ENCODE peak calls at places on chromosomes 6 and 20, in nine cellular contexts. W is CD8-positive, alpha-beta T cell; Z is lower lobe of right lung; C is AG04450; P is pancreas; A is right lobe of liver; F is uterus; R is hepatocyte; T is Peyer's patch. H is an unnamed sample.

GRCh38 chr6:38973178-38974057 is 75.2 kb upstream of the GLP1R start:
- DNase-seq in W (no peak), Z (no peak), C (peak), P (no peak), A (no peak), F (no peak), R (peak), T (no peak), H (peak)

GRCh38 chr6:50720623-50721022 is 7.3 kb downstream of the TFAP2D start:
- DNase-seq in W (no peak), Z (no peak), C (no peak), P (no peak), A (no peak), F (no peak), R (peak), T (no peak), H (peak)

GRCh38 chr6:136696238-136696637 is 96.0 kb downstream of the MAP3K5 start:
- DNase-seq in W (no peak), Z (no peak), C (no peak), P (no peak), A (no peak), F (peak), R (peak), T (no peak), H (no peak)

GRCh38 chr20:40749985-40750506 is 61.0 kb upstream of the MAFB start:
- DNase-seq in W (no peak), Z (no peak), C (no peak), P (no peak), A (no peak), F (no peak), R (no peak), T (no peak), H (no peak)

GRCh38 chr20:18224968-18225568 is 63.3 kb upstream of the ZNF133 start:
- DNase-seq in W (no peak), Z (no peak), C (peak), P (peak), A (no peak), F (no peak), R (peak), T (no peak), H (peak)

GRCh38 chr6:22320750-22321149 is 23.9 kb upstream of the PRL start:
- DNase-seq in W (no peak), Z (no peak), C (peak), P (no peak), A (no peak), F (no peak), R (peak), T (no peak), H (peak)

GRCh38 chr20:1807394-1807793 is 87.8 kb upstream of the SIRPA start:
- DNase-seq in W (no peak), Z (no peak), C (no peak), P (no peak), A (no peak), F (no peak), R (no peak), T (no peak), H (no peak)

GRCh38 chr6:13992417-13993055 is 67.8 kb downstream of the RNF182 start:
- DNase-seq in W (no peak), Z (no peak), C (peak), P (no peak), A (no peak), F (no peak), R (no peak), T (no peak), H (peak)

GRCh38 chr6:137799950-137800568 is 67.0 kb upstream of the TNFAIP3 start:
- DNase-seq in W (peak), Z (no peak), C (no peak), P (no peak), A (peak), F (no peak), R (peak), T (peak), H (peak)

GRCh38 chr6:52826513-52826912 is 14.1 kb downstream of the GSTA5 start:
- DNase-seq in W (no peak), Z (no peak), C (no peak), P (no peak), A (no peak), F (no peak), R (no peak), T (no peak), H (no peak)

GRCh38 chr20:44720617-44720993 is 5.4 kb downstream of the CCN5 start:
- DNase-seq in W (no peak), Z (peak), C (no peak), P (no peak), A (no peak), F (no peak), R (no peak), T (no peak), H (peak)

GRCh38 chr20:48687097-48687800 is 140.6 kb downstream of the PREX1 start:
- DNase-seq in W (no peak), Z (no peak), C (no peak), P (no peak), A (no peak), F (no peak), R (no peak), T (no peak), H (no peak)

GRCh38 chr6:143007626-143008025 is 53.1 kb upstream of the AIG1 start:
- DNase-seq in W (no peak), Z (no peak), C (no peak), P (no peak), A (no peak), F (no peak), R (no peak), T (no peak), H (no peak)

GRCh38 chr6:71349976-71350615 is 61.5 kb downstream of the OGFRL1 start:
- DNase-seq in W (no peak), Z (no peak), C (no peak), P (no peak), A (peak), F (peak), R (no peak), T (no peak), H (no peak)

GRCh38 chr6:161922631-161923119 is 648.8 kb upstream of the AGPAT4 start:
- DNase-seq in W (no peak), Z (no peak), C (peak), P (peak), A (peak), F (no peak), R (peak), T (peak), H (peak)

GRCh38 chr6:124795879-124796838 is 166.1 kb upstream of the RNF217 start:
- DNase-seq in W (no peak), Z (no peak), C (no peak), P (no peak), A (no peak), F (no peak), R (peak), T (no peak), H (peak)

GRCh38 chr6:33702345-33702977 is 9.0 kb downstream of the UQCC2 start:
- DNase-seq in W (no peak), Z (peak), C (peak), P (no peak), A (no peak), F (no peak), R (peak), T (peak), H (no peak)

GRCh38 chr6:147131728-147132127 is 72.5 kb upstream of the STXBP5 start:
- DNase-seq in W (no peak), Z (no peak), C (no peak), P (no peak), A (no peak), F (no peak), R (peak), T (no peak), H (no peak)

GRCh38 chr6:21742238-21742660 is 148.7 kb downstream of the SOX4 start:
- DNase-seq in W (no peak), Z (no peak), C (peak), P (no peak), A (no peak), F (no peak), R (peak), T (no peak), H (peak)

GRCh38 chr20:47689726-47690125 is 95.6 kb downstream of the SULF2 start:
- DNase-seq in W (no peak), Z (no peak), C (no peak), P (no peak), A (no peak), F (no peak), R (no peak), T (no peak), H (no peak)

GRCh38 chr6:50128420-50129005 is 78.8 kb upstream of the DEFB112 start:
- DNase-seq in W (no peak), Z (no peak), C (no peak), P (no peak), A (no peak), F (no peak), R (peak), T (no peak), H (no peak)

GRCh38 chr6:129567374-129567773 is 142.6 kb downstream of the ARHGAP18 start:
- DNase-seq in W (no peak), Z (no peak), C (no peak), P (no peak), A (no peak), F (no peak), R (peak), T (no peak), H (peak)

GRCh38 chr6:3340891-3341290 is 82.1 kb downstream of the PSMG4 start:
- DNase-seq in W (no peak), Z (no peak), C (no peak), P (no peak), A (no peak), F (no peak), R (no peak), T (no peak), H (no peak)

GRCh38 chr6:72466971-72467566 is 154.8 kb upstream of the KCNQ5 start:
- DNase-seq in W (no peak), Z (no peak), C (no peak), P (no peak), A (no peak), F (no peak), R (no peak), T (no peak), H (no peak)

GRCh38 chr6:166308769-166309589 is 787 bp upstream of the PRR18 start:
- DNase-seq in W (no peak), Z (no peak), C (no peak), P (no peak), A (peak), F (no peak), R (no peak), T (no peak), H (no peak)

GRCh38 chr6:159117031-159117430 is 52.2 kb upstream of the FNDC1 start:
- DNase-seq in W (no peak), Z (no peak), C (no peak), P (no peak), A (no peak), F (no peak), R (no peak), T (no peak), H (no peak)

GRCh38 chr6:55918639-55919038 is 43.2 kb upstream of the BMP5 start:
- DNase-seq in W (no peak), Z (no peak), C (no peak), P (no peak), A (no peak), F (no peak), R (no peak), T (no peak), H (peak)

GRCh38 chr6:27592481-27593199 is 119.7 kb upstream of the ZNF184 start:
- DNase-seq in W (no peak), Z (no peak), C (peak), P (no peak), A (no peak), F (no peak), R (peak), T (no peak), H (no peak)

GRCh38 chr6:30396833-30397479 is 52.0 kb downstream of the RPP21 start:
- DNase-seq in W (peak), Z (peak), C (peak), P (peak), A (peak), F (peak), R (peak), T (peak), H (peak)

GRCh38 chr6:119170427-119171407 is 92.3 kb upstream of the FAM184A start:
- DNase-seq in W (no peak), Z (no peak), C (no peak), P (no peak), A (no peak), F (no peak), R (no peak), T (no peak), H (no peak)

GRCh38 chr20:63226020-63226943 is 9.4 kb upstream of the BIRC7 start:
- DNase-seq in W (no peak), Z (no peak), C (no peak), P (no peak), A (no peak), F (no peak), R (no peak), T (no peak), H (no peak)

GRCh38 chr20:38338849-38339520 is 7.3 kb upstream of the LBP start:
- DNase-seq in W (no peak), Z (no peak), C (no peak), P (no peak), A (peak), F (no peak), R (peak), T (peak), H (peak)

GRCh38 chr6:110813813-110814487 is 1.3 kb downstream of the CDK19 start:
- DNase-seq in W (no peak), Z (no peak), C (no peak), P (no peak), A (no peak), F (no peak), R (peak), T (no peak), H (peak)

GRCh38 chr20:25859649-25860530 is 163.2 kb upstream of the ZNF337 start:
- DNase-seq in W (peak), Z (peak), C (no peak), P (peak), A (peak), F (peak), R (peak), T (peak), H (peak)

GRCh38 chr6:125577263-125577662 is 172.2 kb upstream of the HEY2 start:
- DNase-seq in W (no peak), Z (no peak), C (no peak), P (no peak), A (no peak), F (no peak), R (no peak), T (no peak), H (no peak)

GRCh38 chr6:32984639-32985389 is 16.4 kb downstream of the BRD2 start:
- DNase-seq in W (peak), Z (peak), C (peak), P (peak), A (peak), F (peak), R (peak), T (peak), H (peak)

GRCh38 chr20:49151437-49151836 is 36.7 kb downstream of the STAU1 start:
- DNase-seq in W (no peak), Z (no peak), C (no peak), P (no peak), A (no peak), F (no peak), R (no peak), T (no peak), H (no peak)

GRCh38 chr20:20489054-20489453 is 121.2 kb downstream of the INSM1 start:
- DNase-seq in W (no peak), Z (no peak), C (no peak), P (no peak), A (no peak), F (no peak), R (no peak), T (no peak), H (no peak)

DNA sequence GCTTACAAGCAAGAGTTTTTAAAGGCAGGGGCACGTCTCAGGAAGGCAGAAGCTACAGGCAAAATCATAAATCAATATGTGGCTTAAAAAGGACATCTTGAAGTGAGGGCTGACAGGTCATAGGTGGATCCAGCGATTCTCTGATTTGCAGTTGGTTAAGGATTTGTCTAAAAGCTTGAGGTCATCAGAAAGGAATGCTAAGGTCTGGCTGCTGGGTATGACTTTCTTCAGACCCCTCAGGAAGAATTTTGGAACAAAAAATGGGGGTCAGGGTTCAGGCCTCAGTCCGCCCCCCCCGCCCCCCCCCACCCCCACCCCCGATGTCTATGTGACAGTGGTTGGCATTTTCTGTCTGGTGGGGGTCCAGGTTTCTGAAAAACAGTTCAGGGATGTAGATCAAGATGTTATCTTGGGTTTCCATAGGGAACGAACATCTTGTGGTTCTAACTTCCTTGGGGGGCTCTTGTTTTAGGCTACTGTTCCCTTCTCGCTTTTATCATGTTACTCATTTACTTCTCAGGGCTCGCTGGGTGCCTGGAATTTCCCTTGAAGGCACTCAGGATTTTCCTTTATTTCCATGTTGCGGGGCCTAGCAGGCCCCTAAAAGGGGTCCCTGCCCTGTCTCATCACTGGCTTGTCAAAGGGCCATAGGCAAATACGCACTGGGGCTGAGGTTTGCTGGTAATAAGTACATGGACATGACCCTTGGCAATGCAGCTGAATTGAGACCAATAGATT is 262.1 kb downstream of the CDH4 start:
- DNase-seq in W (no peak), Z (no peak), C (no peak), P (no peak), A (no peak), F (no peak), R (no peak), T (no peak), H (no peak)
- H3K27ac ChIP-seq in W (no peak), Z (no peak), C (no peak), P (no peak), A (no peak), F (no peak), R (no peak), T (no peak), H (no peak)

DNA sequence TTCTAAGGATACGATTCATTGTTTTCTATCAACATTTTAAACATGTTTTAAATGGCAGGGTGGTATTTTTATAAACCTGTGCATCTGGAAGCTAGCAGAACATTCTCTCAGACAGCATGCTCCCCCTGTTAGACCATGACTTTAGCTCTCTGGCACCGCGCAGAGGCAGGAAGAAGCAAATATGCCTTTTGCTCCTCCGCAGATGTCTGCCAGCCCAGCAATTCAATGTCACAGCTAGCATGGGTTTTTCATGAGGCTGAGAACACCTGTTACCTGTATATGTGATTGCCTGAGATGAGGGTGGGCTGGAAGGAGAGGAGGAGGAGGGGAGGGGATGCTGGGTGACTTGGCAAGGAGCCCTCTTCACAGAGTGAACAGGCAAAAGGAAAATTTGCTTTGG is 6.7 kb downstream of the MTCH1 start:
- DNase-seq in W (no peak), Z (no peak), C (no peak), P (peak), A (peak), F (peak), R (peak), T (peak), H (no peak)
- TF ChIP-seq CTCF in W (peak), Z (peak), C (peak), P (no peak), A (peak), F (peak), R (peak), T (no peak), H (no peak)

GRCh38 chr6:48110436-48111142 is 408 bp downstream of the PTCHD4 start:
- DNase-seq in W (no peak), Z (no peak), C (no peak), P (no peak), A (no peak), F (no peak), R (no peak), T (no peak), H (no peak)
- H3K27ac ChIP-seq in W (no peak), Z (no peak), C (peak), P (no peak), A (no peak), F (peak), R (peak), T (no peak), H (peak)

GRCh38 chr6:89032599-89032998 is 48.0 kb upstream of the PNRC1 start:
- DNase-seq in W (no peak), Z (no peak), C (no peak), P (no peak), A (no peak), F (no peak), R (no peak), T (no peak), H (no peak)
- TF ChIP-seq CTCF in W (no peak), Z (no peak), C (peak), P (no peak), A (no peak), F (no peak), R (no peak), T (no peak), H (no peak)

GRCh38 chr6:46626976-46627375 is 25.6 kb downstream of the CYP39A1 start:
- DNase-seq in W (no peak), Z (no peak), C (no peak), P (no peak), A (no peak), F (no peak), R (no peak), T (no peak), H (no peak)

GRCh38 chr6:46629698-46630097 is 22.9 kb downstream of the CYP39A1 start:
- DNase-seq in W (no peak), Z (no peak), C (no peak), P (no peak), A (no peak), F (no peak), R (no peak), T (no peak), H (no peak)

GRCh38 chr6:46628498-46628897 is 24.1 kb downstream of the CYP39A1 start:
- DNase-seq in W (no peak), Z (no peak), C (no peak), P (no peak), A (no peak), F (no peak), R (no peak), T (no peak), H (no peak)

GRCh38 chr6:46628976-46629375 is 23.6 kb downstream of the CYP39A1 start:
- DNase-seq in W (no peak), Z (no peak), C (no peak), P (no peak), A (no peak), F (no peak), R (no peak), T (no peak), H (no peak)

GRCh38 chr6:46626228-46626909 is 26.2 kb downstream of the CYP39A1 start:
- DNase-seq in W (no peak), Z (no peak), C (no peak), P (no peak), A (no peak), F (no peak), R (peak), T (no peak), H (peak)
- H3K27ac ChIP-seq in W (no peak), Z (no peak), C (no peak), P (no peak), A (no peak), F (no peak), R (no peak), T (no peak), H (no peak)

GRCh38 chr6:69732640-69733039 is 64.2 kb downstream of the LMBRD1 start:
- DNase-seq in W (no peak), Z (no peak), C (no peak), P (no peak), A (no peak), F (no peak), R (peak), T (no peak), H (peak)

GRCh38 chr6:69735029-69735428 is 61.8 kb downstream of the LMBRD1 start:
- DNase-seq in W (no peak), Z (no peak), C (no peak), P (no peak), A (no peak), F (no peak), R (no peak), T (no peak), H (no peak)

GRCh38 chr6:69732045-69732444 is 64.8 kb downstream of the LMBRD1 start:
- DNase-seq in W (no peak), Z (no peak), C (no peak), P (no peak), A (no peak), F (no peak), R (no peak), T (no peak), H (no peak)

GRCh38 chr6:69729870-69730449 is 66.8 kb downstream of the LMBRD1 start:
- DNase-seq in W (no peak), Z (no peak), C (no peak), P (no peak), A (no peak), F (no peak), R (no peak), T (no peak), H (peak)
- TF ChIP-seq CTCF in W (peak), Z (peak), C (peak), P (no peak), A (peak), F (no peak), R (peak), T (no peak), H (peak)

DNA sequence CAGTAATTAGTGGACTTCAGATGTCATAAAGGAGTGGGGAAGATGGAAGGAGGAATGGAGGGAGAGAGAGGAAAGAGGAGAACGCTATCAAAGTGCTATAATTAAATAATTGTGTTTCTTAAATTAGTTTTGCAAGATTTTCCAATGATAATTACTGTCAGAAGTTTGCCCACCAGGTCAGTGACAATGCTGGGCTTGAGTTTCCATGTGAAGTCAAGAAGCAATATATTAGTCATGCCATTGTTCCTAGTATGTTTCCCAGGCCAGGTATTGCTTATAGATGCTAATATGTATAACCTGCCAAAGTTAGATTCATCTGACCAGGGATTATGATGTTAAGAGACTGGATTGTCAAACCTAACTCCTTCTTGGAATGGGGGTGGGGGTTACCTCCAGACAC is 131.9 kb downstream of the GJA10 start:
- DNase-seq in W (no peak), Z (no peak), C (no peak), P (no peak), A (no peak), F (no peak), R (no peak), T (no peak), H (no peak)
- H3K27ac ChIP-seq in W (no peak), Z (no peak), C (peak), P (no peak), A (no peak), F (no peak), R (peak), T (no peak), H (no peak)